ENCODE peak calls at places on chromosomes 6 and 20, in six cellular contexts. W is H1, R is HCT116, H is K562, Y is NT2/D1, Z is GM12878. I is an unnamed sample.

GRCh38 chr6:151963001-151963400 is 155.5 kb downstream of the ESR1 start:
- DNase-seq in W (no peak), R (no peak), H (no peak), Y (no peak), Z (no peak), I (no peak)

GRCh38 chr6:136791296-136792065 is 796 bp downstream of the MAP3K5 start:
- DNase-seq in W (no peak), R (no peak), H (peak), Y (no peak), Z (peak), I (no peak)

GRCh38 chr6:4351506-4351852 is 216.1 kb upstream of the ECI2 start:
- DNase-seq in W (peak), R (no peak), H (no peak), Y (no peak), Z (no peak), I (no peak)

GRCh38 chr20:4869290-4870193 is 131.8 kb downstream of the SLC23A2 start:
- DNase-seq in W (no peak), R (no peak), H (no peak), Y (no peak), Z (no peak), I (no peak)

GRCh38 chr6:106747139-106747538 is 117.8 kb downstream of the QRSL1 start:
- DNase-seq in W (no peak), R (no peak), H (no peak), Y (no peak), Z (no peak), I (no peak)

GRCh38 chr6:17530321-17530835 is 69.7 kb upstream of the FAM8A1 start:
- DNase-seq in W (no peak), R (no peak), H (no peak), Y (no peak), Z (no peak), I (no peak)

GRCh38 chr6:159217595-159218275 is 48.5 kb downstream of the FNDC1 start:
- DNase-seq in W (peak), R (peak), H (peak), Y (no peak), Z (peak), I (peak)

GRCh38 chr6:149906405-149906804 is 8.5 kb upstream of the RAET1E start:
- DNase-seq in W (no peak), R (no peak), H (no peak), Y (no peak), Z (no peak), I (no peak)

GRCh38 chr6:14757414-14757813 is 488.5 kb upstream of the JARID2 start:
- DNase-seq in W (no peak), R (no peak), H (no peak), Y (no peak), Z (no peak), I (no peak)

GRCh38 chr6:87473419-87473903 is 687 bp downstream of the SLC35A1 start:
- DNase-seq in W (no peak), R (no peak), H (no peak), Y (no peak), Z (peak), I (peak)

GRCh38 chr6:113306552-113307145 is 550.5 kb upstream of the MARCKS start:
- DNase-seq in W (peak), R (peak), H (peak), Y (peak), Z (peak), I (peak)

GRCh38 chr6:145147559-145147958 is 587.8 kb downstream of the EPM2A start:
- DNase-seq in W (no peak), R (no peak), H (no peak), Y (no peak), Z (no peak), I (no peak)

GRCh38 chr20:57451759-57452661 is 60.8 kb downstream of the RBM38 start:
- DNase-seq in W (no peak), R (no peak), H (peak), Y (no peak), Z (no peak), I (no peak)

GRCh38 chr6:115570326-115570725 is 490.4 kb downstream of the FRK start:
- DNase-seq in W (no peak), R (no peak), H (no peak), Y (no peak), Z (no peak), I (no peak)

GRCh38 chr6:79373880-79374279 is 139.4 kb upstream of the HMGN3 start:
- DNase-seq in W (no peak), R (no peak), H (no peak), Y (no peak), Z (no peak), I (no peak)

GRCh38 chr20:8153281-8153908 is 21.3 kb downstream of the PLCB1 start:
- DNase-seq in W (no peak), R (no peak), H (no peak), Y (no peak), Z (peak), I (no peak)

GRCh38 chr6:80767808-80768207 is 661.3 kb downstream of the BCKDHB start:
- DNase-seq in W (no peak), R (peak), H (no peak), Y (no peak), Z (no peak), I (no peak)

GRCh38 chr20:58330692-58331091 is 21.2 kb downstream of the RAB22A start:
- DNase-seq in W (no peak), R (no peak), H (no peak), Y (no peak), Z (no peak), I (no peak)

GRCh38 chr20:58612021-58612700 is 38.9 kb upstream of the STX16 start:
- DNase-seq in W (no peak), R (no peak), H (no peak), Y (no peak), Z (no peak), I (no peak)

GRCh38 chr20:25302596-25302995 is 54.7 kb downstream of the PYGB start:
- DNase-seq in W (no peak), R (no peak), H (no peak), Y (no peak), Z (no peak), I (no peak)

GRCh38 chr20:33301192-33301930 is 18.3 kb downstream of the BPIFB1 start:
- DNase-seq in W (no peak), R (no peak), H (peak), Y (no peak), Z (no peak), I (no peak)

GRCh38 chr6:142716097-142716496 is 228.9 kb downstream of the HIVEP2 start:
- DNase-seq in W (no peak), R (no peak), H (no peak), Y (no peak), Z (no peak), I (peak)

GRCh38 chr6:110682460-110682853 is 132.8 kb downstream of the CDK19 start:
- DNase-seq in W (no peak), R (peak), H (peak), Y (peak), Z (peak), I (peak)

GRCh38 chr6:107185570-107185969 is 70.3 kb upstream of the BEND3 start:
- DNase-seq in W (no peak), R (no peak), H (no peak), Y (peak), Z (no peak), I (peak)

GRCh38 chr6:134026597-134026996 is 25.8 kb downstream of the SLC2A12 start:
- DNase-seq in W (no peak), R (no peak), H (no peak), Y (no peak), Z (no peak), I (no peak)

GRCh38 chr6:151647871-151648639 is 154.2 kb downstream of the CCDC170 start:
- DNase-seq in W (peak), R (peak), H (no peak), Y (peak), Z (no peak), I (peak)

GRCh38 chr6:27293436-27294152 is 18.5 kb downstream of the POM121L2 start:
- DNase-seq in W (peak), R (peak), H (peak), Y (no peak), Z (no peak), I (peak)

GRCh38 chr6:97456070-97456469 is 173.1 kb upstream of the MMS22L start:
- DNase-seq in W (no peak), R (no peak), H (no peak), Y (no peak), Z (no peak), I (no peak)

GRCh38 chr6:107800564-107801164 is 23.4 kb downstream of the SCML4 start:
- DNase-seq in W (peak), R (no peak), H (no peak), Y (no peak), Z (no peak), I (peak)

GRCh38 chr20:19338960-19339359 is 126.5 kb downstream of the SLC24A3 start:
- DNase-seq in W (no peak), R (no peak), H (no peak), Y (no peak), Z (no peak), I (no peak)

GRCh38 chr20:58054744-58055373 is 173.6 kb downstream of the ANKRD60 start:
- DNase-seq in W (peak), R (no peak), H (no peak), Y (peak), Z (no peak), I (no peak)

GRCh38 chr20:32908334-32909292 is 49.9 kb downstream of the EFCAB8 start:
- DNase-seq in W (no peak), R (no peak), H (no peak), Y (no peak), Z (no peak), I (no peak)

GRCh38 chr20:46305973-46306360 is 2.3 kb downstream of the CDH22 start:
- DNase-seq in W (no peak), R (no peak), H (no peak), Y (no peak), Z (no peak), I (no peak)

GRCh38 chr20:44730441-44730840 is 15.2 kb upstream of the KCNK15 start:
- DNase-seq in W (no peak), R (peak), H (no peak), Y (no peak), Z (no peak), I (no peak)

GRCh38 chr6:23533954-23534725 is 591.9 kb upstream of the NRSN1 start:
- DNase-seq in W (no peak), R (no peak), H (no peak), Y (no peak), Z (no peak), I (no peak)

GRCh38 chr6:43990627-43991619 is 136.3 kb downstream of the MRPL14 start:
- DNase-seq in W (no peak), R (no peak), H (peak), Y (no peak), Z (no peak), I (peak)

GRCh38 chr20:57957397-57958049 is 247.7 kb upstream of the PMEPA1 start:
- DNase-seq in W (no peak), R (no peak), H (no peak), Y (no peak), Z (no peak), I (no peak)

DNA sequence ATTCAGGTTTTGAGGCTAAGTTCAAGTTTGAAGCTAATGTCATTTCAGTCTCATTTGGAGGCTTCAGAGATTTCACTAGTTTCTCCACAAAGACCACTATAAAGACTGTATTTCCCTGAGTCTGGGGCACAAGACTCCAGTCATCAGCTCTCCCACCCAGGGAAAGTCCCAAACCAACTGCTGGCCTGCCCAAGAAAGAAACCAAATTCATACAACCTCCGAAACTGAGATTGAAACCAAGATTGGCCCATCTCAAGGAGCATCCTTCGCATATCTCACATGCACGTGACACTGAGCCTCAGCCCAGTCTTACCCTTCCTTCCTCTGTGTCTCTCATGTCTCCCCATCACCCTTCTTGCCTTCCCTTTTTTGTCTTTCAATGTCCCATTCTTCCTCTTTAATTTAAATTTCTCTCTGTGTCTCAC is 3.5 kb upstream of the LTA start:
- DNase-seq in W (no peak), R (no peak), H (no peak), Y (no peak), Z (peak), I (no peak)
- TF ChIP-seq ZNF274 in W (no peak), R (no peak), H (no peak), Y (no peak), Z (no peak), I (no peak)

GRCh38 chr6:99836471-99836870 is 157.6 kb downstream of the MCHR2 start:
- DNase-seq in W (no peak), R (no peak), H (no peak), Y (no peak), Z (no peak), I (no peak)

GRCh38 chr6:99838607-99839006 is 155.4 kb downstream of the MCHR2 start:
- DNase-seq in W (no peak), R (no peak), H (no peak), Y (no peak), Z (no peak), I (no peak)

GRCh38 chr6:99846021-99846420 is 148.0 kb downstream of the MCHR2 start:
- DNase-seq in W (no peak), R (no peak), H (no peak), Y (no peak), Z (no peak), I (no peak)

GRCh38 chr6:99841297-99841696 is 152.7 kb downstream of the MCHR2 start:
- DNase-seq in W (no peak), R (no peak), H (no peak), Y (no peak), Z (no peak), I (no peak)
- TF ChIP-seq ZNF274 in W (no peak), R (no peak), H (no peak), Y (no peak), Z (no peak), I (no peak)

GRCh38 chr6:157313531-157314467 is 9.5 kb downstream of the TMEM242 start:
- DNase-seq in W (no peak), R (no peak), H (no peak), Y (no peak), Z (no peak), I (no peak)

GRCh38 chr6:157317129-157317814 is 6.0 kb downstream of the TMEM242 start:
- DNase-seq in W (no peak), R (peak), H (peak), Y (no peak), Z (no peak), I (peak)

GRCh38 chr6:157312733-157313132 is 10.6 kb downstream of the TMEM242 start:
- DNase-seq in W (no peak), R (no peak), H (no peak), Y (no peak), Z (no peak), I (no peak)

DNA sequence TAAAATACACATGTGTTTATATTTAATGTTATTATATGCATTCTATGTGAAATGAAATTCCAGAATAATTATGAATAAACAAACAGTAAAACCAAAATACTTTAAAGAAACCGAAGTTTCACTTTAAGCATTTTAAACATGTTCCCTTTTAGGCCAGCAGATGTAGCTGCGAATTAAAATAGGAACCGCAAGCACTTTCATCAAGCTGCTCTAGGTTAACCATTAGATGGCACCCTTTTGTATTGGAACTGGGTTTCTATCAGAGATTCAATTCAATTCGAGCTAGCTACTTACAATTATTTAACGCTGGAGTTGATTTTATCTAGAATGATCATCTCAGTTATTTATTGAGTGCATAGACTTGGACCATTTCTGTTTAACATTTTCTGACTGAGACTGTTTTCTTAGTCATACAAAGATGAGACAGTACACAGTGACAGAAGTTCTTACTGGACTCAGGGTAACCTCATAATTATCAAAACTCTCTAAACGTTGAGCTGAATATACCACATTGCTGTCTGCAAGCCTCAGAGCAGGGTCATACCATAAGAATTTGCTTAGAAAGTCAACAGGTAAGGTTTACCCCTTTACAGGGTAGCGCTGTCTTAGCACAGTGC is 8.5 kb downstream of the TMEM242 start:
- DNase-seq in W (no peak), R (peak), H (peak), Y (peak), Z (peak), I (peak)
- TF ChIP-seq ZNF274 in W (no peak), R (no peak), H (no peak), Y (no peak), Z (no peak), I (no peak)

GRCh38 chr6:86193821-86194220 is 551.1 kb upstream of the SYNCRIP start:
- DNase-seq in W (no peak), R (no peak), H (no peak), Y (no peak), Z (no peak), I (no peak)
- TF ChIP-seq ZNF274 in W (no peak), R (no peak), H (no peak), Y (no peak), Z (no peak), I (no peak)